ENCODE peak calls at places on chromosomes 12 and 14, in seven cellular contexts. A, X, W, F, L, G and D are unnamed samples. For H3K4me1, the result is how much of the 10 kb centered on the place peaks cover.

GRCh38 chr12:118061011-118061875 is at the start of gene WSB2:
- DNase-seq in G (peak), L (peak), W (peak), X (peak), F (peak), A (no peak), D (peak)

GRCh38 chr12:109872-110271 is 43.3 kb downstream of the IQSEC3 start:
- DNase-seq in X (peak), W (no peak), L (no peak), G (no peak), A (no peak), F (no peak), D (no peak)

GRCh38 chr12:21826549-21826940 is 52.0 kb upstream of the KCNJ8 start:
- DNase-seq in F (no peak), X (no peak), G (no peak), W (no peak), L (no peak), A (no peak), D (no peak)

GRCh38 chr12:39935275-39935674 is 170.6 kb downstream of the SLC2A13 start:
- DNase-seq in A (no peak), G (no peak), X (no peak), L (peak), F (peak), W (no peak), D (no peak)

GRCh38 chr14:75222208-75222701 is 45.8 kb upstream of the TMED10 start:
- DNase-seq in F (peak), W (peak), L (peak), X (peak), A (peak), G (no peak), D (no peak)

GRCh38 chr12:27970981-27971489 is 1.5 kb downstream of the PTHLH start:
- DNase-seq in G (peak), X (peak), W (no peak), L (no peak), F (peak), A (no peak), D (no peak)

GRCh38 chr14:69093551-69094421 is 59.1 kb downstream of the DCAF5 start:
- DNase-seq in L (peak), W (no peak), X (peak), A (no peak), G (peak), F (peak), D (no peak)

GRCh38 chr14:55332654-55333570 is 61.7 kb downstream of the FBXO34 start:
- DNase-seq in L (no peak), X (no peak), F (no peak), G (no peak), A (no peak), W (peak), D (no peak)

GRCh38 chr12:100168562-100168961 is 25.9 kb upstream of the BLTP3B start:
- DNase-seq in L (no peak), F (no peak), X (no peak), W (no peak), A (no peak), G (peak), D (no peak)

GRCh38 chr12:25903603-25904245 is 54.8 kb upstream of the RASSF8 start:
- DNase-seq in X (no peak), W (no peak), G (no peak), F (no peak), A (no peak), L (no peak), D (no peak)

GRCh38 chr12:92485356-92486348 is 217.1 kb upstream of the PLEKHG7 start:
- DNase-seq in X (no peak), F (no peak), G (no peak), L (peak), W (no peak), A (no peak), D (no peak)

GRCh38 chr12:75661927-75662326 is 150.5 kb upstream of the KRR1 start:
- DNase-seq in L (peak), G (peak), F (peak), A (no peak), W (no peak), X (no peak), D (no peak)

GRCh38 chr14:89899917-89900680 is 54.4 kb downstream of the EFCAB11 start:
- DNase-seq in X (peak), A (no peak), L (peak), G (peak), F (peak), W (peak), D (peak)

GRCh38 chr12:115752913-115753726 is 524.4 kb downstream of the MED13L start:
- DNase-seq in F (peak), W (peak), L (peak), G (peak), A (peak), X (peak), D (peak)

DNA sequence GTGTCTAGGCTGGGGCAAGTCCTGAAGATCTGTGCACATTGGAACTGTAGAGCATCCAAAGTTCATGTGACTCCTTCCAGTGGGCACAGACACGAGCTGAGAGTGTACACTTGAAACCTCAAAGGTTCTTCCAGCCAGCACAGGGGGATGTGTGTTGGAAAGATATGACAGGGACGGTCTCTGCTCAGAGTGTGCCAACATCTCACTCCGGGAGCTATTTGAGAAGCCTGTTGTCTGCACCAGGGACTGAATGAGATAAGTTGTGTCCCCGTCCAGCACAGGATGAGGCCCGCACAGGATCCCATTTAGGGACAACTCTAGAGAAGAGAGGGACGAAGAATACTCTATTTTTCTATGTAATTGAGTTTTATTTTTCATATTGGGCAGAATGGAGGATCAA is 136.3 kb downstream of the SNAPC1 start:
- DNase-seq in X (no peak), L (no peak), A (no peak), G (no peak), W (no peak), F (no peak), D (no peak)
- H3K27ac ChIP-seq in X (no peak), L (no peak), A (no peak), G (no peak), W (no peak), F (no peak), D (no peak)

GRCh38 chr14:37597538-37598084 is 2.2 kb downstream of the TTC6 start:
- DNase-seq in W (no peak), G (peak), X (peak), A (no peak), L (no peak), F (no peak), D (no peak)
- TF ChIP-seq EZH2 in W (no peak), G (no peak), X (peak), A (no peak), L (peak), F (peak), D (no peak)

GRCh38 chr14:33810308-33810707 is 140.6 kb downstream of the EGLN3 start:
- DNase-seq in F (peak), W (no peak), X (no peak), G (no peak), L (no peak), A (no peak), D (no peak)
- H3K4me1 ChIP-seq in F (under half), W (under half), X (under half), G (under half), L (under half), A (under half), D (under half)

DNA sequence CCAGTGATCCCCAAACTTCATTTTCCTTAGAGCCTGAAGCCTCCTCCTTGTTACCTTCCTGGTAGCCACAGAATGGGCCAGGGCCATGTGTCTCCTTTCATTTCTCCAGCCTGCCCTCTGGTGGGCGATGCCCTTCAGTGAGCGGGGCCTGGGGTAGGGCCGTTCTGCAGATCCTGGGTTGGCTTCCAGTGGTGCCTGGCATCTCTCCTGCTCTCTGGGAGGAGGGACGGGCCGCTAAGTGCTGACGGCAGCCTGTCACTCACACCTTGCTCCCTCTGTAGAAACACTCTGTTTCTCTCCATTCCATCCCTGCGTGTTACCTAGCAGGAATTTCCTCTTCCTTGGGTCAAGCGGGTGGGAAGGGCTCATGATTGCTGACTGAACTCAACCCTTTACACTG is 232.1 kb downstream of the CACNA1C start:
- DNase-seq in G (peak), F (peak), L (peak), W (peak), A (no peak), X (peak), D (peak)
- H3K27ac ChIP-seq in G (no peak), F (peak), L (no peak), W (no peak), A (no peak), X (no peak), D (no peak)

DNA sequence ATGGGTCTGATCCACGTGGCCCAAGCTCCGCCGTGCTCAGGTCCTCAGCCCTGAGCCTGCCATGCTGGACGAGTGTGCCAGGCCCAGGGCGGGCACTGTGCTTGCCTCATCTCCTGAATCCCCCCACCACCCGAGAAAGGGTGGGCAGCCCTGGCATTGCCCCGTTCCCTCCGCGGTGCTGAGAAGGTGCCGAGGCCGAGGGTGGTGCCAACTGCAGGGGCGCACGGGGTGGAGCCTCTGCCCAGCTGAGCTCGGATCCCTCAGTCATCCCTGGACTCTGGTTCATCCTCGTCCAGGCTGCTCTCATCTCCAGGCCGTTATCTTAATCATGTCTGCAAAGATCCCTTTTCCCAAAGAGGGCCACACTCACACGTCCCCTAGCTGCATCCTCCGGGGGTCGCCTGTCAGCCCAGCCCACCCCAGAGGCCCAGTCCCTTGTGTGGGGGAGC is 60.6 kb downstream of the NOC4L start:
- DNase-seq in F (no peak), G (no peak), A (no peak), W (no peak), L (no peak), X (no peak), D (no peak)
- TF ChIP-seq EZH2 in F (no peak), G (no peak), A (no peak), W (no peak), L (no peak), X (no peak), D (no peak)